ENCODE peak calls at places on chromosomes 5 and 9, in nine cellular contexts. L is NCI-H345; U is A549; H is stimulated activated CD8-positive, alpha-beta memory T cell treated with anti-CD3 and anti-CD28 coated beads, Interleukin-12 subunit alpha, Interleukin-12 subunit beta, amount 100 ng/mL, for 4 hours; P is NCI-H1930; N is neural crest cell; I is fibroblast of pulmonary artery; C is AG20443; Y is amygdala. M is an unnamed sample.

GRCh38 chr5:102309586-102309985 is 13.5 kb upstream of the SLCO4C1 start:
- DNase-seq in N (no peak), H (no peak), P (no peak), Y (no peak), I (no peak), U (no peak), C (no peak), L (no peak), M (no peak)

GRCh38 chr5:19498852-19499251 is 489.1 kb downstream of the CDH18 start:
- DNase-seq in U (no peak), P (no peak), I (no peak), H (no peak), N (no peak), C (no peak), L (no peak), Y (no peak), M (no peak)

GRCh38 chr5:120304653-120305052 is 159.4 kb upstream of the PRR16 start:
- DNase-seq in U (no peak), C (no peak), Y (no peak), P (no peak), I (peak), N (no peak), H (no peak), L (no peak), M (peak)

GRCh38 chr9:98575379-98576346 is 133.1 kb downstream of the GABBR2 start:
- DNase-seq in I (peak), H (no peak), U (peak), Y (no peak), N (no peak), P (no peak), C (peak), L (no peak), M (peak)

GRCh38 chr5:179285236-179285635 is 60.0 kb downstream of the ADAMTS2 start:
- DNase-seq in Y (no peak), C (no peak), N (no peak), I (peak), P (no peak), L (no peak), H (no peak), U (no peak), M (no peak)

GRCh38 chr5:107607656-107608368 is 62.9 kb downstream of the EFNA5 start:
- DNase-seq in I (peak), P (no peak), C (no peak), Y (no peak), H (no peak), U (peak), L (no peak), N (no peak), M (no peak)

GRCh38 chr9:108270041-108270440 is 585.7 kb downstream of the ACTL7B start:
- DNase-seq in C (no peak), Y (no peak), U (no peak), I (no peak), H (no peak), P (no peak), N (no peak), L (no peak), M (no peak)

GRCh38 chr5:14492341-14492964 is 89.1 kb upstream of the OTULINL start:
- DNase-seq in P (no peak), H (no peak), I (no peak), U (no peak), Y (no peak), N (no peak), L (no peak), C (no peak), M (no peak)

GRCh38 chr9:32468740-32469139 is 57.3 kb downstream of the RIGI start:
- DNase-seq in P (no peak), U (no peak), L (no peak), I (no peak), H (no peak), Y (no peak), N (no peak), C (no peak), M (no peak)

GRCh38 chr9:121748727-121749546 is 97.5 kb downstream of the DAB2IP start:
- DNase-seq in H (no peak), C (peak), P (no peak), Y (no peak), L (no peak), U (no peak), N (no peak), I (no peak), M (peak)

GRCh38 chr9:123640792-123641222 is 284.8 kb downstream of the CRB2 start:
- DNase-seq in Y (no peak), P (no peak), L (no peak), N (no peak), U (no peak), I (no peak), H (no peak), C (no peak), M (no peak)

GRCh38 chr5:124742983-124743533 is 3.4 kb downstream of the ZNF608 start:
- DNase-seq in C (peak), Y (no peak), P (no peak), N (no peak), U (no peak), L (no peak), I (peak), H (no peak), M (peak)

GRCh38 chr5:52947851-52948250 is 41.3 kb upstream of the ITGA2 start:
- DNase-seq in P (no peak), N (no peak), H (no peak), L (no peak), U (no peak), I (peak), Y (no peak), C (no peak), M (no peak)

GRCh38 chr9:118631956-118632355 is 737.3 kb downstream of the BRINP1 start:
- DNase-seq in H (no peak), L (no peak), U (no peak), N (no peak), I (no peak), C (no peak), Y (no peak), P (no peak), M (no peak)

GRCh38 chr9:115952667-115953316 is 200.8 kb upstream of the PAPPA start:
- DNase-seq in H (no peak), U (peak), Y (no peak), C (peak), L (no peak), N (no peak), I (peak), P (no peak), M (peak)

GRCh38 chr5:125484272-125485002 is 738.0 kb upstream of the ZNF608 start:
- DNase-seq in Y (peak), C (peak), L (peak), P (no peak), H (no peak), U (peak), I (peak), N (no peak), M (peak)

GRCh38 chr5:61304611-61305369 is 27.3 kb upstream of the ZSWIM6 start:
- DNase-seq in Y (no peak), I (peak), U (peak), H (no peak), L (no peak), N (no peak), P (no peak), C (peak), M (peak)

GRCh38 chr5:17157916-17158529 is 59.4 kb upstream of the BASP1 start:
- DNase-seq in L (no peak), I (peak), P (no peak), U (peak), Y (no peak), H (no peak), C (peak), N (no peak), M (peak)

GRCh38 chr9:6907772-6908381 is 150.1 kb downstream of the KDM4C start:
- DNase-seq in L (no peak), I (peak), U (peak), C (no peak), N (peak), H (no peak), P (peak), Y (no peak), M (peak)